ENCODE peak calls at places on chromosomes 7 and 10, in four cellular contexts. T is amniotic epithelial cell, Z is EL, R is endothelial cell of umbilical vein. U is an unnamed sample.

GRCh38 chr7:36667007-36667406 is 57.3 kb downstream of the AOAH start:
- DNase-seq in T (peak; percentile 95), Z (no peak), R (no peak), U (no peak)

GRCh38 chr7:158076656-158077055 is 511.0 kb downstream of the PTPRN2 start:
- DNase-seq in T (no peak), Z (no peak), R (no peak), U (no peak)

GRCh38 chr7:139774376-139774775 is 3.4 kb downstream of the HIPK2 start:
- DNase-seq in T (peak; percentile 87), Z (peak; percentile 88), R (no peak), U (no peak)

GRCh38 chr7:122887198-122887597 is 938 bp upstream of the CADPS2 start:
- DNase-seq in T (peak; percentile 73), Z (peak; percentile 55), R (peak; percentile 83), U (no peak)

GRCh38 chr10:119025776-119026175 is 3.7 kb upstream of the NANOS1 start:
- DNase-seq in T (no peak), Z (no peak), R (no peak), U (peak; percentile 40)

GRCh38 chr10:26860026-26860541 is 674 bp downstream of the ABI1 start:
- DNase-seq in T (peak; percentile 58), Z (peak; percentile 82), R (peak; percentile 71), U (peak; percentile 58)

GRCh38 chr7:107692501-107692900 is 31.9 kb downstream of the SLC26A4 start:
- DNase-seq in T (peak; percentile 18), Z (peak; percentile 9), R (peak; percentile 23), U (no peak)

GRCh38 chr7:151745090-151745638 is 131.8 kb downstream of the PRKAG2 start:
- DNase-seq in T (peak; percentile 73), Z (peak; percentile 81), R (no peak), U (no peak)

GRCh38 chr7:24760968-24761367 is 3.7 kb upstream of the GSDME start:
- DNase-seq in T (no peak), Z (no peak), R (no peak), U (no peak)

U was measured in hypothalamus.